ENCODE peak calls at places on chromosomes 5 and 9, in nine cellular contexts. E is osteocyte; C is omental fat pad; O is cardiac muscle cell; N is WERI-Rb-1; Y is RWPE2; F is CD8-positive, alpha-beta T cell; B is MM.1S; G is nephron progenitor cell. T is an unnamed sample.

GRCh38 chr5:139335811-139336210 is 5.8 kb upstream of the PAIP2 start:
- DNase-seq in E (no peak), C (no peak), O (no peak), N (no peak), Y (no peak), F (no peak), B (no peak), G (no peak), T (no peak)

GRCh38 chr9:133423216-133423615 is 1.0 kb downstream of the ADAMTS13 start:
- DNase-seq in E (no peak), C (no peak), O (no peak), N (no peak), Y (no peak), F (no peak), B (no peak), G (no peak), T (no peak)

GRCh38 chr5:141883184-141883947 is 5.2 kb upstream of the PCDH1 start:
- DNase-seq in E (peak), C (no peak), O (peak), N (no peak), Y (no peak), F (no peak), B (no peak), G (peak), T (no peak)

GRCh38 chr5:157888814-157889532 is 30.0 kb upstream of the CLINT1 start:
- DNase-seq in E (no peak), C (no peak), O (no peak), N (no peak), Y (no peak), F (no peak), B (no peak), G (no peak), T (no peak)

GRCh38 chr5:132022737-132023136 is 11.3 kb upstream of the ACSL6 start:
- DNase-seq in E (no peak), C (no peak), O (no peak), N (no peak), Y (no peak), F (no peak), B (no peak), G (no peak), T (no peak)

GRCh38 chr9:113131689-113132151 is 19.1 kb upstream of the SLC31A2 start:
- DNase-seq in E (no peak), C (no peak), O (peak), N (no peak), Y (no peak), F (no peak), B (peak), G (peak), T (no peak)

GRCh38 chr5:134048864-134049263 is 44.1 kb upstream of the VDAC1 start:
- DNase-seq in E (no peak), C (no peak), O (no peak), N (no peak), Y (no peak), F (no peak), B (no peak), G (no peak), T (no peak)

GRCh38 chr5:178236685-178237084 is 4.1 kb upstream of the PHYKPL start:
- DNase-seq in E (no peak), C (no peak), O (no peak), N (no peak), Y (no peak), F (no peak), B (no peak), G (no peak), T (peak)

GRCh38 chr9:83474631-83475030 is 63.6 kb downstream of the FRMD3 start:
- DNase-seq in E (no peak), C (no peak), O (no peak), N (no peak), Y (no peak), F (no peak), B (no peak), G (no peak), T (no peak)

GRCh38 chr5:18732556-18733479 is 1098.6 kb downstream of the TAF11L14 start:
- DNase-seq in E (no peak), C (no peak), O (no peak), N (no peak), Y (no peak), F (no peak), B (no peak), G (no peak), T (no peak)

GRCh38 chr9:136537411-136537810 is 8.4 kb downstream of the NOTCH1 start:
- DNase-seq in E (no peak), C (no peak), O (no peak), N (no peak), Y (no peak), F (no peak), B (no peak), G (no peak), T (no peak)

GRCh38 chr9:136535070-136535469 is 10.8 kb downstream of the NOTCH1 start:
- DNase-seq in E (no peak), C (no peak), O (peak), N (no peak), Y (no peak), F (no peak), B (no peak), G (peak), T (no peak)

GRCh38 chr9:136536051-136536720 is 9.7 kb downstream of the NOTCH1 start:
- DNase-seq in E (no peak), C (no peak), O (peak), N (no peak), Y (no peak), F (no peak), B (no peak), G (no peak), T (no peak)

GRCh38 chr9:136537896-136538598 is 7.8 kb downstream of the NOTCH1 start:
- DNase-seq in E (no peak), C (no peak), O (no peak), N (no peak), Y (no peak), F (no peak), B (no peak), G (no peak), T (no peak)

DNA sequence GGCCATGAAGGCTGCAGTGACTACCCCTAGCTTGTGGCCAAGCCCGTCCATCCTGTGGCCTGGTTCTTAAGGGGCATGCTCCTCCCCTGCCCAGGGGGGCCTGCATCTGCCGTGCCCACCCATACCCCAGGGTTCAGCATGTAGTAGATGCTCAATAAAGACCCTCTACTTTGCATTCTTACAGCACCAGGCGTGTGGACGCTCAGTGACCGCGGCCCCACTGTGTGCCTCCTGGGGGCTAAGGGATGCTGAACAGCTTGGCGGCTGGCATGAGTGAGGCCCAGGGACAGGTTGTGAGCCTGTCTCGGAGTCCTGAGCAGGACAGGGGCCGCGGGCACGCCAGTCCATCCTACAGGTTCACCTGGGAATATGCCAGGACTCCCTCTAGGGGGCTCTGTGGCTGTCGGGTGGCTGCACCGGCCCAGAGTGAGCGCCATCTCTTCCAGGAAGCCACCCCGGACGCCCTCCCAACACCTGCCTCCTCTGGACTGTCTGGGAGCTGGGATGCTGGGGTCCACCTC is 9.1 kb downstream of the NOTCH1 start:
- DNase-seq in E (no peak), C (no peak), O (no peak), N (no peak), Y (no peak), F (no peak), B (no peak), G (no peak), T (no peak)
- TF ChIP-seq CTCF in E (no peak), C (no peak), O (no peak), N (peak), Y (no peak), F (no peak), B (no peak), G (no peak), T (peak)

DNA sequence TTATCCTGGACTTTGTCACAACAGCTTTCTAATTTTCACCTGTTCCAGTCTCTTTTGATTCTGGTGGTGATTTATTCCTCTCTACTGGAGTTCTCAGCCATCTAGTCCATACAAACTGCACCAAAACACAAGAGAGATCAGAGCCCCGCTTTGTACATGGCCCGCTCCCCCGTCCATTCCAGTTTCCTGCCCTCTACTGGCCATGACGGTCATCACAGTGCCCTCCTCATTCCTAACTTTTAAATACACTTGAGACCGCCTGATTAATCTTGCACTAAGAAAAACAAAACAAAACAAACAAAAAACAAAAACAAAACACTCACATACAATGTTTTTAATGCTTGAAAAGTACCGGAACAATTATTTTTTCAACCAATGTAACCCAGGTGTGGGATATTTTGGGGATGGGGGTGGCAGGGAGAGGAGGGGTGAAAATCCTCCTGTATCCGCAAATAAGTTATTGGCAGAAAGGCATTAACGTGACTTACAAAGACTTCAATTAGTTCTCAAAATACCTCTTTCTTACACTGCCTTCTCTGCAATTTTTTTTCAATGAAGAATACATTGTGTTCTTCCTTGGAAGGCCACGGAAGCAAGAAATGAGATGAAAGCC is 84.8 kb upstream of the PAM start:
- DNase-seq in E (no peak), C (no peak), O (peak), N (peak), Y (no peak), F (no peak), B (no peak), G (no peak), T (no peak)
- TF ChIP-seq CTCF in E (peak), C (no peak), O (peak), N (peak), Y (peak), F (no peak), B (peak), G (peak), T (peak)

GRCh38 chr5:169826618-169827017 is 153.7 kb downstream of the INSYN2B start:
- DNase-seq in E (no peak), C (no peak), O (no peak), N (no peak), Y (no peak), F (no peak), B (no peak), G (no peak), T (no peak)
- TF ChIP-seq CTCF in E (peak), C (no peak), O (peak), N (no peak), Y (no peak), F (no peak), B (no peak), G (no peak), T (peak)

GRCh38 chr9:24257726-24258125 is 288.0 kb downstream of the IZUMO3 start:
- DNase-seq in E (no peak), C (no peak), O (no peak), N (peak), Y (no peak), F (no peak), B (no peak), G (no peak), T (no peak)
- TF ChIP-seq CTCF in E (no peak), C (no peak), O (no peak), N (no peak), Y (no peak), F (no peak), B (no peak), G (no peak), T (no peak)

GRCh38 chr5:4905674-4906528 is 234.2 kb upstream of the ADAMTS16 start:
- DNase-seq in E (no peak), C (no peak), O (no peak), N (no peak), Y (no peak), F (no peak), B (no peak), G (no peak), T (no peak)
- TF ChIP-seq CTCF in E (no peak), C (no peak), O (no peak), N (peak), Y (no peak), F (no peak), B (no peak), G (no peak), T (peak)

GRCh38 chr5:15691536-15691935 is 191.6 kb downstream of the FBXL7 start:
- DNase-seq in E (no peak), C (no peak), O (no peak), N (no peak), Y (no peak), F (no peak), B (no peak), G (no peak), T (no peak)

GRCh38 chr5:15693036-15693728 is 193.2 kb downstream of the FBXL7 start:
- DNase-seq in E (no peak), C (no peak), O (no peak), N (no peak), Y (no peak), F (no peak), B (no peak), G (no peak), T (no peak)

GRCh38 chr5:15695171-15695676 is 195.2 kb downstream of the FBXL7 start:
- DNase-seq in E (no peak), C (no peak), O (peak), N (peak), Y (no peak), F (no peak), B (no peak), G (peak), T (no peak)

GRCh38 chr5:15694694-15695093 is 194.7 kb downstream of the FBXL7 start:
- DNase-seq in E (no peak), C (no peak), O (no peak), N (no peak), Y (no peak), F (no peak), B (no peak), G (no peak), T (no peak)

DNA sequence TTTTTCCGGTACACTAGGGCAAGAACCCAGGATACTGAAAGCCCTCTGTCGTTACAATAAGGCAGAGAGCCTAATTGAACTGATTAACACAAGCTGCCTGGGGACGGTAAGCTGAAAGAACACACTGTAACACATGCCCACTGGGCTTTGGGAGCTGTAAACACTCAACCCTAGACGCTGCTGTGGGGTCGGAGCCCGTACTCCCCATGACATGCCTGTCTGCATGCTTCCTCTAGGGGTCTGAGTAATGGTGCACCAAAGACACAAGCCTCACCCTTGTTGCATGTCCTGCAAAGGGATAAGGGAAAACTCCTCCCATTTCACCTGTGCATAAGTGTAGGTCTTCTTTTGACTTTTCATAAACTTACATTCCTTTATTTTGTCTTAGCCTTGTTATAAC is 194.0 kb downstream of the FBXL7 start:
- DNase-seq in E (no peak), C (no peak), O (no peak), N (no peak), Y (no peak), F (no peak), B (no peak), G (no peak), T (no peak)
- TF ChIP-seq CTCF in E (no peak), C (no peak), O (no peak), N (peak), Y (no peak), F (no peak), B (no peak), G (no peak), T (no peak)

GRCh38 chr9:995776-996175 is 19.3 kb downstream of the DMRT3 start:
- DNase-seq in E (no peak), C (no peak), O (no peak), N (no peak), Y (no peak), F (no peak), B (no peak), G (no peak), T (no peak)
- TF ChIP-seq CTCF in E (no peak), C (no peak), O (no peak), N (no peak), Y (no peak), F (no peak), B (no peak), G (no peak), T (no peak)

DNA sequence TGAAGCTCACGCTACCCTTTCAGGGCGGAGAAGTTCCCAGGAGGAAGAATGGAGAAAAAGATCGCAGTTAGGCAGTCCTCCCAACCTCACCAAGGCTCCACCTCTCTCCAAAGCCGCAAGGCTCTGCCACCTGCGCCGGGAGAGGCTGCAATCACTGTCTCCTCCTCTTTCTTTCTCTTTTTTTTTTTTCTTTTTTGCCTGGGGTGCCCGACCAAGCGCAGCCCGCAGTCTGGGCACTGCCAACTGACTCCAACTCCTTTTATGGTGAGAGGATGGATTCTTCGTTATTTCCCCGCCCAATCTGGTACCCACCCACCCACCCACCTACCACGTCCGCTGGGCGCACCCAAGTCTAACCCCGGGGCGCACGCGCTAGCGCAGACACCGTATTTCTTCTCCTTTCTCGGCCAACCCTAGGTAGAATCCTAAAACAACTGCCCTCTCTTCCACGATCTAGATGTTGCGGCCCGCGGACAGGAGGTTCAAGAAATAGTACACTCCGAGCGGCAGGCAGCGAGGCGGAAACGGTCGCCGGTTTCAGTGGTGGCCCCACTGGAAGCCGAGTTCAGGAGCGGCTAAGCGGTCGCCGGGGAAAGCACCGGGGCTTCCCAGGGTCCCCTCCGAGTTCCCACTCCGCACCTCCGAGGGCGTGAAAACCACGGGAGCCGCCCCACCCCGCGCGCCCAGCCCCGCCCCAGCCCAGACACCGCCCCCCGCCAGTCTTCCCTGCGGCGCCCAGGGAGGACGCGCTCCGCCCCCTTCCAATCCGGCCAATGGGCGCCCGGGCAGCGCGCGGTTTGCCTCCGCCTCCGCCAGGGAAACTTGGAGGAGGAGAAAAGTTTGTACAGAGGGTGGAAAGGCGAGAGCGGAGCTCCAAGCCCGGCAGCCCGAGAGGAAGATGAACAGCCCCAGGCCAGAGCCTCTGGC is at the start of gene PTGER4:
- DNase-seq in E (peak), C (peak), O (peak), N (peak), Y (peak), F (peak), B (peak), G (peak), T (peak)
- TF ChIP-seq CTCF in E (no peak), C (no peak), O (no peak), N (no peak), Y (no peak), F (no peak), B (no peak), G (no peak), T (no peak)

GRCh38 chr9:37984672-37985611 is 81.0 kb upstream of the SLC25A51 start:
- DNase-seq in E (no peak), C (no peak), O (no peak), N (no peak), Y (peak), F (no peak), B (no peak), G (no peak), T (peak)
- TF ChIP-seq CTCF in E (no peak), C (no peak), O (no peak), N (no peak), Y (no peak), F (no peak), B (no peak), G (no peak), T (no peak)